ENCODE peak calls at places on chromosome 17, in four cellular contexts. J, M, C and H are unnamed samples.

GRCh38 chr17:15444805-15445204 is 22.6 kb downstream of the CDRT4 start:
- DNase-seq in J (no peak), M (no peak), C (no peak), H (no peak)

GRCh38 chr17:28368306-28368831 is 1.7 kb downstream of the VTN start:
- DNase-seq in J (no peak), M (no peak), C (no peak), H (no peak)

GRCh38 chr17:40069751-40070643 is 7.2 kb downstream of the THRA start:
- DNase-seq in J (no peak), M (no peak), C (peak; percentile 82), H (no peak)

GRCh38 chr17:67605259-67605912 is 112.3 kb upstream of the NOL11 start:
- DNase-seq in J (no peak), M (no peak), C (peak; percentile 41), H (no peak)

GRCh38 chr17:29449865-29450671 is 59.9 kb downstream of the TAOK1 start:
- DNase-seq in J (no peak), M (no peak), C (no peak), H (no peak)

GRCh38 chr17:38463451-38463858 is 35.2 kb downstream of the ARHGAP23 start:
- DNase-seq in J (no peak), M (no peak), C (no peak), H (no peak)

GRCh38 chr17:81471804-81472456 is 40.7 kb downstream of the ACTG1 start:
- DNase-seq in J (no peak), M (peak; percentile 78), C (peak; percentile 93), H (peak; percentile 85)

GRCh38 chr17:63506627-63507026 is 16.5 kb upstream of the KCNH6 start:
- DNase-seq in J (no peak), M (no peak), C (no peak), H (no peak)

GRCh38 chr17:82835766-82836512 is 3.9 kb downstream of the ZNF750 start:
- DNase-seq in J (no peak), M (no peak), C (no peak), H (no peak)

GRCh38 chr17:50527949-50528474 is 4.5 kb upstream of the EPN3 start:
- DNase-seq in J (no peak), M (no peak), C (no peak), H (no peak)

GRCh38 chr17:34542700-34543336 is 36.6 kb upstream of the TMEM132E start:
- DNase-seq in J (no peak), M (no peak), C (peak; percentile 17), H (no peak)

GRCh38 chr17:57335195-57335792 is 79.0 kb downstream of the MSI2 start:
- DNase-seq in J (no peak), M (no peak), C (no peak), H (no peak)

GRCh38 chr17:76262732-76263344 is 2.3 kb upstream of the UBALD2 start:
- DNase-seq in J (no peak), M (no peak), C (no peak), H (no peak)

GRCh38 chr17:77736207-77736600 is 222.3 kb upstream of the TNRC6C start:
- DNase-seq in J (no peak), M (no peak), C (peak; percentile 49), H (no peak)

GRCh38 chr17:45729284-45729907 is 54.7 kb upstream of the CRHR1 start:
- DNase-seq in J (no peak), M (no peak), C (no peak), H (no peak)

GRCh38 chr17:74408262-74408661 is 23.6 kb upstream of the GPRC5C start:
- DNase-seq in J (no peak), M (no peak), C (no peak), H (no peak)

GRCh38 chr17:17387461-17388362 is 84.5 kb downstream of the NT5M start:
- DNase-seq in J (no peak), M (no peak), C (no peak), H (no peak)

GRCh38 chr17:15744091-15744676 is 12.1 kb downstream of the TBC1D26 start:
- DNase-seq in J (no peak), M (no peak), C (no peak), H (no peak)

GRCh38 chr17:64061157-64061898 is 40.9 kb upstream of the ICAM2 start:
- DNase-seq in J (no peak), M (no peak), C (no peak), H (no peak)

GRCh38 chr17:8053600-8053999 is 14.7 kb downstream of the ALOX15B start:
- DNase-seq in J (no peak), M (no peak), C (no peak), H (no peak)

GRCh38 chr17:82105882-82106696 is 8.1 kb upstream of the FASN start:
- DNase-seq in J (peak; percentile 94), M (no peak), C (peak; percentile 23), H (no peak)

GRCh38 chr17:596287-596686 is 118.4 kb downstream of the VPS53 start:
- DNase-seq in J (no peak), M (peak; percentile 21), C (no peak), H (no peak)

GRCh38 chr17:45171338-45172231 is 9.9 kb downstream of the HEXIM2 start:
- DNase-seq in J (no peak), M (no peak), C (peak; percentile 63), H (no peak)

GRCh38 chr17:77952368-77952767 is 6.1 kb upstream of the TNRC6C start:
- DNase-seq in J (no peak), M (no peak), C (no peak), H (no peak)

GRCh38 chr17:76932402-76933333 is 64.5 kb downstream of the MGAT5B start:
- DNase-seq in J (no peak), M (no peak), C (no peak), H (no peak)

GRCh38 chr17:67326440-67326839 is 39.9 kb downstream of the PSMD12 start:
- DNase-seq in J (no peak), M (no peak), C (no peak), H (no peak)

GRCh38 chr17:80649672-80650338 is 105.2 kb downstream of the RPTOR start:
- DNase-seq in J (no peak), M (peak; percentile 44), C (peak; percentile 50), H (no peak)

GRCh38 chr17:45783593-45784292 is 377 bp upstream of the CRHR1 start:
- DNase-seq in J (peak; percentile 32), M (no peak), C (peak; percentile 66), H (no peak)

GRCh38 chr17:17874478-17874877 is 37.7 kb upstream of the SREBF1 start:
- DNase-seq in J (no peak), M (no peak), C (no peak), H (no peak)